ENCODE peak calls at places on chromosomes 11 and 22, in eight cellular contexts. One of them, this sample, is unnamed.
A peak's percentile ranks its signal among the peaks of the same experiment; 100 is the strongest.

GRCh38 chr11:68890490-68891231 is 13.0 kb downstream of the MRPL21 start:
- DNase-seq in H1: no peak
- DNase-seq in body of pancreas: peak; percentile 70
- DNase-seq in right lobe of liver: peak; percentile 90
- DNase-seq in transverse colon: peak; percentile 28
- DNase-seq in endothelial cell of umbilical vein: peak; percentile 96
- DNase-seq in brain microvascular endothelial cell: peak; percentile 94
- DNase-seq in heart left ventricle: peak; percentile 93
- DNase-seq in this sample: peak; percentile 91

GRCh38 chr11:15654397-15654915 is 539.7 kb downstream of the INSC start:
- DNase-seq in body of pancreas: no peak
- DNase-seq in brain microvascular endothelial cell: no peak
- DNase-seq in heart left ventricle: no peak
- DNase-seq in transverse colon: no peak
- DNase-seq in H1: no peak
- DNase-seq in right lobe of liver: no peak
- DNase-seq in endothelial cell of umbilical vein: no peak
- DNase-seq in this sample: no peak

GRCh38 chr11:15688351-15688792 is 573.6 kb downstream of the INSC start:
- DNase-seq in body of pancreas: no peak
- DNase-seq in transverse colon: no peak
- DNase-seq in right lobe of liver: no peak
- DNase-seq in heart left ventricle: peak; percentile 80
- DNase-seq in brain microvascular endothelial cell: peak; percentile 72
- DNase-seq in H1: no peak
- DNase-seq in endothelial cell of umbilical vein: no peak
- DNase-seq in this sample: no peak

GRCh38 chr22:41380993-41381328 is 781 bp upstream of the TEF start:
- DNase-seq in brain microvascular endothelial cell: peak; percentile 67
- DNase-seq in body of pancreas: peak; percentile 86
- DNase-seq in endothelial cell of umbilical vein: peak; percentile 62
- DNase-seq in transverse colon: peak; percentile 74
- DNase-seq in heart left ventricle: peak; percentile 90
- DNase-seq in H1: no peak
- DNase-seq in right lobe of liver: no peak
- DNase-seq in this sample: peak; percentile 60

GRCh38 chr11:36452231-36452630 is 57.8 kb downstream of the TRAF6 start:
- DNase-seq in heart left ventricle: no peak
- DNase-seq in brain microvascular endothelial cell: no peak
- DNase-seq in right lobe of liver: no peak
- DNase-seq in body of pancreas: no peak
- DNase-seq in transverse colon: no peak
- DNase-seq in H1: no peak
- DNase-seq in endothelial cell of umbilical vein: no peak
- DNase-seq in this sample: no peak

GRCh38 chr11:131356201-131356600 is 14.2 kb upstream of the NTM start:
- DNase-seq in endothelial cell of umbilical vein: no peak
- DNase-seq in body of pancreas: no peak
- DNase-seq in heart left ventricle: no peak
- DNase-seq in right lobe of liver: no peak
- DNase-seq in transverse colon: no peak
- DNase-seq in H1: no peak
- DNase-seq in brain microvascular endothelial cell: peak; percentile 52
- DNase-seq in this sample: no peak

GRCh38 chr22:49753276-49753884 is 74.3 kb downstream of the BRD1 start:
- DNase-seq in H1: no peak
- DNase-seq in endothelial cell of umbilical vein: no peak
- DNase-seq in brain microvascular endothelial cell: no peak
- DNase-seq in body of pancreas: no peak
- DNase-seq in transverse colon: no peak
- DNase-seq in right lobe of liver: no peak
- DNase-seq in heart left ventricle: no peak
- DNase-seq in this sample: no peak

GRCh38 chr22:44625981-44626687 is 75.9 kb upstream of the PRR5 start:
- DNase-seq in transverse colon: peak; percentile 76
- DNase-seq in body of pancreas: peak; percentile 74
- DNase-seq in heart left ventricle: peak; percentile 76
- DNase-seq in right lobe of liver: peak; percentile 78
- DNase-seq in endothelial cell of umbilical vein: peak; percentile 62
- DNase-seq in H1: peak; percentile 93
- DNase-seq in brain microvascular endothelial cell: peak; percentile 33
- DNase-seq in this sample: no peak

DNA sequence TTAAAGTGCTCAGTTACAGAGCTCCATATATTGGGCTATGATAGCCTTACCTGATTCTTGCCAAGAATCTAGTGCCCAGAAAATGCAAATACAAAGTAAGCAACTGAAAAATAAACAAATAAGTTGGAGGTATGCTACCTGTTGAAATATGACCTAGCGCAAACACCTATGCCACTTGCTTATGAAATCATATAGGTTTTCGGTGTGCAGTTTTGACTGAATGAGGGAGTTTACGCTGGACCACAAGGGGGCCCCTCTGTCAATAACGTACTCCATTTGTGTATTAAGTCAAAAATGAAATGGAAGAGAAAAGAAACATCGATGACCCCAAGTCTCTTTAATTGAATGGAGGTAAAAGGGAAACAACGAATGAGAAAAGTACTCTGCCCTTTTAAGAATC is 84.9 kb upstream of the TRIM77 start:
- DNase-seq in body of pancreas: no peak
- DNase-seq in H1: no peak
- DNase-seq in heart left ventricle: no peak
- DNase-seq in right lobe of liver: no peak
- DNase-seq in brain microvascular endothelial cell: no peak
- DNase-seq in transverse colon: no peak
- DNase-seq in endothelial cell of umbilical vein: no peak
- DNase-seq in this sample: no peak
- TF ChIP-seq CTCF in body of pancreas: no peak
- TF ChIP-seq CTCF in H1: no peak
- TF ChIP-seq CTCF in heart left ventricle: no peak
- TF ChIP-seq CTCF in right lobe of liver: peak; percentile 33
- TF ChIP-seq CTCF in brain microvascular endothelial cell: peak; percentile 42
- TF ChIP-seq CTCF in transverse colon: no peak
- TF ChIP-seq CTCF in endothelial cell of umbilical vein: peak; percentile 3
- TF ChIP-seq CTCF in this sample: no peak

GRCh38 chr22:46075764-46076531 is 74.4 kb upstream of the PPARA start:
- DNase-seq in endothelial cell of umbilical vein: no peak
- DNase-seq in brain microvascular endothelial cell: no peak
- DNase-seq in right lobe of liver: peak; percentile 35
- DNase-seq in heart left ventricle: peak; percentile 39
- DNase-seq in transverse colon: peak; percentile 8
- DNase-seq in body of pancreas: peak; percentile 42
- DNase-seq in H1: no peak
- DNase-seq in this sample: no peak

GRCh38 chr22:46078241-46079092 is 71.9 kb upstream of the PPARA start:
- DNase-seq in endothelial cell of umbilical vein: no peak
- DNase-seq in transverse colon: peak; percentile 32
- DNase-seq in heart left ventricle: peak; percentile 89
- DNase-seq in body of pancreas: peak; percentile 90
- DNase-seq in H1: no peak
- DNase-seq in brain microvascular endothelial cell: no peak
- DNase-seq in right lobe of liver: peak; percentile 63
- DNase-seq in this sample: no peak

GRCh38 chr22:46076651-46077339 is 73.5 kb upstream of the PPARA start:
- DNase-seq in transverse colon: peak; percentile 28
- DNase-seq in H1: no peak
- DNase-seq in right lobe of liver: peak; percentile 65
- DNase-seq in endothelial cell of umbilical vein: no peak
- DNase-seq in body of pancreas: peak; percentile 70
- DNase-seq in brain microvascular endothelial cell: no peak
- DNase-seq in heart left ventricle: peak; percentile 63
- DNase-seq in this sample: peak; percentile 36

GRCh38 chr22:46079093-46079860 is 71.0 kb upstream of the PPARA start:
- DNase-seq in H1: no peak
- DNase-seq in right lobe of liver: peak; percentile 39
- DNase-seq in brain microvascular endothelial cell: no peak
- DNase-seq in transverse colon: peak; percentile 7
- DNase-seq in body of pancreas: peak; percentile 22
- DNase-seq in heart left ventricle: no peak
- DNase-seq in endothelial cell of umbilical vein: no peak
- DNase-seq in this sample: no peak

DNA sequence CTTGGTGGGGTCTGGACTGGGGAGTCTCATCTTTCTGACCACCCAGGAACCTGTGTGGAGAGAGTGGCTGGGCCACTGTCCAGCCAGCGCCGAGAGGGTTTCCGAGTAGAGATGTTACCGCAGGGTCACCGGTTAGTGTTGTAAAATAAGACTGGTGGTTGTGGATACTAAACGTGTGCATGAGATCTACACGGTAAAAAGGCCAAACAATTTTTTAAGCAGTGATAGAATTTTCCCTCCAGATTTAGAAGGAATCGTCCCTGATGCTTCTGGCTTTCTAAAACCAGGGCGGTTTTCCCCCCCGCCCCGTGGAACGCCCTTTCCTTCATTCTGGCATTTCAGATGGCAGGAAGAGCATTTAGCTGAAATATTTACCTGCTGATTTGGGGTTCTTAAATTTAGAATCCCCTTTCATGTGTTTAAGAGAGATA is 72.6 kb upstream of the PPARA start:
- DNase-seq in brain microvascular endothelial cell: no peak
- DNase-seq in transverse colon: peak; percentile 8
- DNase-seq in H1: no peak
- DNase-seq in endothelial cell of umbilical vein: no peak
- DNase-seq in heart left ventricle: peak; percentile 29
- DNase-seq in right lobe of liver: no peak
- DNase-seq in body of pancreas: peak; percentile 45
- DNase-seq in this sample: no peak
- H3K4me3 ChIP-seq in brain microvascular endothelial cell: peak overlapping the region; percentile 32
- H3K4me3 ChIP-seq in transverse colon: no peak overlapping the region
- H3K4me3 ChIP-seq in H1: peak overlapping the region; percentile 22
- H3K4me3 ChIP-seq in endothelial cell of umbilical vein: no peak overlapping the region
- H3K4me3 ChIP-seq in heart left ventricle: peak overlapping the region; percentile 77
- H3K4me3 ChIP-seq in right lobe of liver: no peak overlapping the region
- H3K4me3 ChIP-seq in body of pancreas: no peak overlapping the region
- H3K4me3 ChIP-seq in this sample: peak overlapping the region; percentile 52

GRCh38 chr22:36351921-36352774 is 35.6 kb downstream of the MYH9 start:
- DNase-seq in endothelial cell of umbilical vein: no peak
- DNase-seq in body of pancreas: no peak
- DNase-seq in right lobe of liver: peak; percentile 83
- DNase-seq in transverse colon: no peak
- DNase-seq in heart left ventricle: no peak
- DNase-seq in brain microvascular endothelial cell: no peak
- DNase-seq in H1: no peak
- DNase-seq in this sample: no peak

GRCh38 chr22:36352775-36353507 is 34.8 kb downstream of the MYH9 start:
- DNase-seq in transverse colon: no peak
- DNase-seq in right lobe of liver: peak; percentile 93
- DNase-seq in H1: no peak
- DNase-seq in body of pancreas: peak; percentile 94
- DNase-seq in brain microvascular endothelial cell: peak; percentile 77
- DNase-seq in heart left ventricle: peak; percentile 82
- DNase-seq in endothelial cell of umbilical vein: peak; percentile 90
- DNase-seq in this sample: no peak

GRCh38 chr22:36349726-36350125 is 38.0 kb downstream of the MYH9 start:
- DNase-seq in H1: no peak
- DNase-seq in brain microvascular endothelial cell: no peak
- DNase-seq in endothelial cell of umbilical vein: peak; percentile 77
- DNase-seq in transverse colon: no peak
- DNase-seq in right lobe of liver: no peak
- DNase-seq in body of pancreas: no peak
- DNase-seq in heart left ventricle: no peak
- DNase-seq in this sample: no peak

GRCh38 chr22:36348760-36349159 is 39.0 kb downstream of the MYH9 start:
- DNase-seq in brain microvascular endothelial cell: no peak
- DNase-seq in endothelial cell of umbilical vein: no peak
- DNase-seq in H1: no peak
- DNase-seq in transverse colon: no peak
- DNase-seq in right lobe of liver: no peak
- DNase-seq in heart left ventricle: no peak
- DNase-seq in body of pancreas: no peak
- DNase-seq in this sample: no peak

DNA sequence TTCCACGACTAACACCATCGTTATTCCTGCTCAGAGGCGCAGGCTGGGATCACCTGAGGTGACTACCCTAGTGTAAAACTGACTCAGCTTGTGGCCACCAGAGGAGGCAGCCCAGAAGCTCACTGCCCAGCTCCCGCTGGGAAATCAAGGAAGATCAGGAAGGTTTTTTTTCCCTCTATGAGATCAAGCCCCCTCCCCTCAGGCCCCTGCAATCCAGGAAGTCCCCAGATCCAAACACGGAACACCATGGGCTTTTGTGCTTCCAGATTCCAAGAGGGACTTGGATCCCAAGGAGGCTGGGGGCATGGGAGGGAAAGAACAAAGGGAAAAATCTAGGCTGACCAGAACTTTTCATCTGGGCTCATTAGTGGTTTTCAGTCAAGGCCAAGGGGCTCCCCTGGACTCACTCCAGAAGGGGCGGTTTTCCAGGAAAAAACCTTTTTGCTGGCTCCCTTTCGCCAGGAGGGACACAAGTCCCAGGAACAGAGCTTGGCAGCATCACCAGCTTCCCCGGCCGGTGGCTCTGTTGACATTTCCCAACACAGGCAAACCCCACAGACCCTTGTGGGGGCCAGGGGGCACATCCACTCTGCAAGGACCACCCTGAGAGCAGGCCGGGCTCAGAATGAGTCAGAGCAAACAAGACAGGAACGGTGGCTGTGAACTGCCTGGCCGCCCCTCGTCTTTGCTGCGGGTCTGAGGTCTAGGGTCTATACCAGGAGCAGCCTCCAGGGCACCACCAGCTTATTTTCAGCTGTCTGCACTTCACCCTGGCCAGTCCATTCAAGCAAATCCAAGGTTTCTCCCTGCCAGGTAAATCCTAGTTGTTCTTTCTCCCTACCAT is 36.8 kb downstream of the MYH9 start:
- DNase-seq in right lobe of liver: peak; percentile 74
- DNase-seq in body of pancreas: peak; percentile 68
- DNase-seq in heart left ventricle: no peak
- DNase-seq in H1: no peak
- DNase-seq in endothelial cell of umbilical vein: peak; percentile 56
- DNase-seq in transverse colon: no peak
- DNase-seq in brain microvascular endothelial cell: no peak
- DNase-seq in this sample: no peak
- TF ChIP-seq CTCF in right lobe of liver: no peak
- TF ChIP-seq CTCF in body of pancreas: peak; percentile 18
- TF ChIP-seq CTCF in heart left ventricle: no peak
- TF ChIP-seq CTCF in H1: no peak
- TF ChIP-seq CTCF in endothelial cell of umbilical vein: no peak
- TF ChIP-seq CTCF in transverse colon: peak; percentile 17
- TF ChIP-seq CTCF in brain microvascular endothelial cell: peak; percentile 46
- TF ChIP-seq CTCF in this sample: peak; percentile 5

GRCh38 chr22:17314472-17314871 is 54.8 kb upstream of the CECR2 start:
- DNase-seq in H1: no peak
- DNase-seq in transverse colon: no peak
- DNase-seq in brain microvascular endothelial cell: no peak
- DNase-seq in body of pancreas: no peak
- DNase-seq in heart left ventricle: no peak
- DNase-seq in right lobe of liver: no peak
- DNase-seq in endothelial cell of umbilical vein: no peak
- DNase-seq in this sample: no peak
- H3K4me3 ChIP-seq in H1: no peak overlapping the region
- H3K4me3 ChIP-seq in transverse colon: no peak overlapping the region
- H3K4me3 ChIP-seq in brain microvascular endothelial cell: no peak overlapping the region
- H3K4me3 ChIP-seq in body of pancreas: no peak overlapping the region
- H3K4me3 ChIP-seq in heart left ventricle: no peak overlapping the region
- H3K4me3 ChIP-seq in right lobe of liver: no peak overlapping the region
- H3K4me3 ChIP-seq in endothelial cell of umbilical vein: no peak overlapping the region
- H3K4me3 ChIP-seq in this sample: no peak overlapping the region

DNA sequence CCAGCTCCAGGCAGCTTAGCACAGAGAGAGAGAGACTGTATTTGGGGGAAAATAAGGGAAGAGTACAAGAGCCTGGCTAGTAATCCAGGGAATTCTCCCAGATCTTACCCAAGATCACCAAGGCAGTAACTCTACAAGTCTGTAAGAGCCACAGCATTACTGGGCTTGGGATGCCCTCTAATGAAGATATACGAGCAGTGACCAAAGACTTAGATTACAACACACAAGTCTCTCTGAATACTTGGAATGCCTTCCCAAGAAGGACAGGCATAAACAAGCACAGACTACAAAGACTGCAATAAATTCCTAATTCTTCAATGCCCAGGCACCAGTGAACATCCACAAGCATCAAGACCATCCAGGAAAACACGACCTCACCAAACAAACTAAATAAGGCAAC is 17.7 kb downstream of the DNAJC24 start:
- DNase-seq in heart left ventricle: no peak
- DNase-seq in H1: no peak
- DNase-seq in transverse colon: no peak
- DNase-seq in brain microvascular endothelial cell: no peak
- DNase-seq in endothelial cell of umbilical vein: no peak
- DNase-seq in body of pancreas: no peak
- DNase-seq in right lobe of liver: no peak
- DNase-seq in this sample: peak; percentile 31
- TF ChIP-seq CTCF in heart left ventricle: no peak
- TF ChIP-seq CTCF in H1: peak; percentile 0
- TF ChIP-seq CTCF in transverse colon: no peak
- TF ChIP-seq CTCF in brain microvascular endothelial cell: no peak
- TF ChIP-seq CTCF in endothelial cell of umbilical vein: no peak
- TF ChIP-seq CTCF in body of pancreas: no peak
- TF ChIP-seq CTCF in right lobe of liver: no peak
- TF ChIP-seq CTCF in this sample: no peak